ENCODE peak calls at places on chromosomes 2 and 18, in six cellular contexts. U, O, C, A, H and Q are unnamed samples.
A peak's percentile ranks its signal among the peaks of the same experiment; 100 is the strongest.

GRCh38 chr2:114550895-114551793 is 108.7 kb downstream of the DPP10 start:
- DNase-seq in O (peak; percentile 55), A (peak; percentile 79), U (no peak), H (no peak), C (no peak), Q (peak; percentile 49)

GRCh38 chr2:224412064-224412921 is 10.4 kb upstream of the FAM124B start:
- DNase-seq in C (no peak), H (no peak), A (peak; percentile 17), U (no peak), O (no peak), Q (peak; percentile 75)

GRCh38 chr2:55239656-55240222 is 7.3 kb downstream of the RPS27A start:
- DNase-seq in U (no peak), A (no peak), O (no peak), C (no peak), H (no peak), Q (no peak)

GRCh38 chr2:223970343-223971128 is 13.3 kb downstream of the MRPL44 start:
- DNase-seq in A (peak; percentile 70), H (peak; percentile 68), O (peak; percentile 64), U (no peak), C (no peak), Q (no peak)

GRCh38 chr18:52433797-52434196 is 93.8 kb downstream of the DCC start:
- DNase-seq in O (no peak), A (no peak), U (no peak), H (no peak), C (no peak), Q (no peak)

GRCh38 chr18:35132284-35132910 is 91.2 kb downstream of the MAPRE2 start:
- DNase-seq in H (no peak), C (no peak), A (no peak), U (no peak), O (no peak), Q (no peak)

GRCh38 chr2:16318474-16319195 is 347.0 kb downstream of the CYRIA start:
- DNase-seq in H (no peak), U (no peak), A (peak; percentile 28), O (peak; percentile 39), C (no peak), Q (no peak)

GRCh38 chr2:158923180-158923594 is 45.3 kb upstream of the TANC1 start:
- DNase-seq in A (peak; percentile 19), H (no peak), O (no peak), U (no peak), C (no peak), Q (no peak)

GRCh38 chr2:217621391-217621801 is 381.4 kb downstream of the TNS1 start:
- DNase-seq in H (no peak), U (no peak), A (no peak), C (no peak), O (no peak), Q (no peak)

DNA sequence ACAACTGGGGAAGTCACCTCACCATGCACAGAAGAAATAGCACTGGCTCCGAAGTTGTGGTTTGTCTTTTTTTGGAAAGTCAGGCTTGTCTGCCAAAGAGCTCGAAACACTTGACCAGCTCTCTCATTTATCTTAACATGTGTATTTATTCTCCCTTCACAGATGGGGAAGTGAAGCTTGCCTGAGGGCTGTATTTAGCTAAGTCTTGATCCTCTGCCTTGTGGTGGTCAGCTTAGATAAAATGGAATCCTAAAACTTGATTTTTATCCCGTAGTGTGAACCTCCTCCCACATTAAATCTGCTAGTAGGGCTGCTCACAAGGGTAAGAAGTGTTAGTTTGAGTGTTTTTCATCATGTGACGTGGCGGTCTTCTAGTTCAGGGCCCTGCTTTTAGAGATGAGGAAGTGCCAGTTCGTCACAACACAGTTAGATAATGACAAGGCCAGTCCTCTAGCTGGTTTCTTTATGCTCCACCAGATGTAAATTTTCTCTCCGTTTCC is 89.7 kb downstream of the TMEM247 start:
- DNase-seq in A (no peak), O (no peak), C (no peak), U (no peak), H (no peak), Q (no peak)
- H3K4me3 ChIP-seq in A (no peak overlapping the region), O (no peak overlapping the region), C (no peak overlapping the region), U (no peak overlapping the region), H (no peak overlapping the region), Q (no peak overlapping the region)

GRCh38 chr18:22912835-22913234 is 20.3 kb upstream of the RBBP8 start:
- DNase-seq in H (no peak), C (no peak), A (no peak), U (no peak), O (peak; percentile 56), Q (no peak)

GRCh38 chr18:22915337-22915736 is 17.8 kb upstream of the RBBP8 start:
- DNase-seq in U (no peak), H (no peak), A (no peak), C (no peak), O (no peak), Q (no peak)

GRCh38 chr18:22913861-22914260 is 19.3 kb upstream of the RBBP8 start:
- DNase-seq in C (no peak), H (no peak), A (peak; percentile 82), O (peak; percentile 96), U (peak; percentile 79), Q (no peak)

GRCh38 chr18:22912149-22912548 is 21.0 kb upstream of the RBBP8 start:
- DNase-seq in U (no peak), H (no peak), O (no peak), C (no peak), A (no peak), Q (no peak)

GRCh38 chr18:22914633-22915032 is 18.5 kb upstream of the RBBP8 start:
- DNase-seq in U (no peak), H (no peak), C (no peak), O (no peak), A (no peak), Q (no peak)
- H3K27ac ChIP-seq in U (peak overlapping the region; percentile 85), H (no peak overlapping the region), C (no peak overlapping the region), O (no peak overlapping the region), A (no peak overlapping the region), Q (no peak overlapping the region)

GRCh38 chr2:97979894-97980293 is 15.9 kb downstream of the TMEM131 start:
- DNase-seq in A (no peak), H (no peak), C (no peak), U (no peak), O (no peak), Q (no peak)

GRCh38 chr2:97982621-97983020 is 13.1 kb downstream of the TMEM131 start:
- DNase-seq in U (no peak), C (no peak), H (no peak), A (no peak), O (no peak), Q (no peak)

GRCh38 chr2:97985998-97986397 is 9.8 kb downstream of the TMEM131 start:
- DNase-seq in A (no peak), U (no peak), H (no peak), O (no peak), C (no peak), Q (no peak)

GRCh38 chr2:97983134-97983533 is 12.6 kb downstream of the TMEM131 start:
- DNase-seq in U (no peak), C (no peak), A (no peak), H (no peak), O (no peak), Q (no peak)

GRCh38 chr2:97983698-97984097 is 12.1 kb downstream of the TMEM131 start:
- DNase-seq in C (no peak), H (no peak), O (no peak), U (no peak), A (peak; percentile 32), Q (no peak)
- H3K9me3 ChIP-seq in C (no peaks in the 10 kb centered on the region), H (no peaks in the 10 kb centered on the region), O (no peaks in the 10 kb centered on the region), U (peaks cover 3% of the 10 kb centered on the region), A (no peaks in the 10 kb centered on the region), Q (no peaks in the 10 kb centered on the region)

GRCh38 chr2:73174941-73175662 is 27.3 kb upstream of the NOTO start:
- DNase-seq in O (no peak), H (no peak), U (no peak), A (no peak), C (no peak), Q (no peak)
- H3K4me3 ChIP-seq in O (no peak overlapping the region), H (peak overlapping the region; percentile 65), U (peak overlapping the region; percentile 25), A (peak overlapping the region; percentile 26), C (peak overlapping the region; percentile 58), Q (peak overlapping the region; percentile 41)

GRCh38 chr2:30255466-30256408 is 24.4 kb downstream of the LBH start:
- DNase-seq in H (no peak), O (no peak), A (peak; percentile 40), C (no peak), U (no peak), Q (no peak)

GRCh38 chr2:30252723-30253688 is 21.7 kb downstream of the LBH start:
- DNase-seq in A (peak; percentile 89), C (no peak), O (peak; percentile 94), U (no peak), H (peak; percentile 57), Q (no peak)

GRCh38 chr2:30255026-30255425 is 23.7 kb downstream of the LBH start:
- DNase-seq in U (no peak), A (no peak), H (no peak), C (no peak), O (no peak), Q (no peak)

GRCh38 chr2:30254692-30255015 is 23.3 kb downstream of the LBH start:
- DNase-seq in H (no peak), O (no peak), C (no peak), U (no peak), A (no peak), Q (no peak)

GRCh38 chr2:30253873-30254691 is 22.7 kb downstream of the LBH start:
- DNase-seq in C (no peak), O (no peak), H (no peak), A (no peak), U (no peak), Q (no peak)
- H3K27ac ChIP-seq in C (peak overlapping the region; percentile 62), O (no peak overlapping the region), H (peak overlapping the region; percentile 30), A (peak overlapping the region; percentile 96), U (no peak overlapping the region), Q (peak overlapping the region; percentile 21)

GRCh38 chr18:65901522-65901921 is 150.7 kb downstream of the CDH7 start:
- DNase-seq in C (no peak), A (no peak), H (no peak), U (no peak), O (no peak), Q (no peak)
- H3K9me3 ChIP-seq in C (no peaks in the 10 kb centered on the region), A (no peaks in the 10 kb centered on the region), H (no peaks in the 10 kb centered on the region), U (no peaks in the 10 kb centered on the region), O (no peaks in the 10 kb centered on the region), Q (no peaks in the 10 kb centered on the region)

DNA sequence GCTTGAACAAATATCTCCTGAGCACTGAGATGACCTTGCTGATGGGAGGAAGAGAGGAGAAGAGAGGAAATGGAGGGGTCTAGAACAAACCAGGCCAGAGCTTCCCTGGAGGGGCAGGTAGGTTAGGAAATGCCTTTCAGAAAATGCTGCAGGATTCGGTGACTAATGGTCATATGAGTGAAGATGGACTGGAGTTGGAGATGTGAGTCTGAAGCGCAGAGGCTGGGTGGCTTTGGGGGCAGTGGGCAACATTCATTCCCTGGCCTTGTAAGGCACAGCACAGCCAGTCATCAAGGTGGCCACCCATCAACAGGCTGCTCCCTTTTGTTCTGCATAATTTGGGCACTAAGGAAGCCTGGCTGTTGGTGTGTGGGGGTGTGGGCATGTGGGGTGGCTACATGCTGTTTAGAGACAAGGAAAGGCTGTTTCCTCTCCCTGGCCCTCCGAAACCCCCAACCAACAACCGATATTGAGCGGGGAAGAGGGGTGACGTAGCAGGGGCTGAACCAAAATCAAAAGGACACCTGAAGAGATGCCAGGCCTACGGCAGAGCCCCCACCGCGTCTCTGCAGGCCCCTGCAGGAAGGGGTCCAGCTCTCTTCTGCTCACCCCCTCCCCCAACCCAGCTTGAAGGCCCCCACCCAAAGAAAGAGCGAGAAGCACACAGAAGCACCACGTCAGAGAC is 1.5 kb downstream of the SLC30A3 start:
- DNase-seq in U (no peak), H (no peak), O (no peak), A (no peak), C (no peak), Q (no peak)
- H3K4me3 ChIP-seq in U (no peak overlapping the region), H (no peak overlapping the region), O (no peak overlapping the region), A (no peak overlapping the region), C (peak overlapping the region; percentile 66), Q (no peak overlapping the region)

GRCh38 chr2:105768176-105768575 is 23.5 kb downstream of the NCK2 start:
- DNase-seq in U (no peak), A (no peak), O (no peak), C (no peak), H (no peak), Q (no peak)
- H3K27ac ChIP-seq in U (no peak overlapping the region), A (no peak overlapping the region), O (no peak overlapping the region), C (no peak overlapping the region), H (no peak overlapping the region), Q (no peak overlapping the region)